ENCODE peak calls at places on chromosomes 16 and 17, in five cellular contexts. R is K562, H is choroid plexus epithelial cell, P is fibroblast of the aortic adventitia, I is AG04449. V is an unnamed sample.

GRCh38 chr17:78559749-78560368 is 17.3 kb downstream of the DNAH17 start:
- DNase-seq in P (no peak), H (no peak), I (no peak), R (peak), V (no peak)

GRCh38 chr17:16250635-16251034 is 33.6 kb downstream of the PIGL start:
- DNase-seq in R (no peak), I (peak), P (peak), H (peak), V (peak)

GRCh38 chr17:2563061-2563460 is 30.4 kb upstream of the PAFAH1B1 start:
- DNase-seq in P (no peak), R (no peak), I (no peak), H (no peak), V (no peak)

GRCh38 chr16:48524348-48525200 is 85.4 kb downstream of the N4BP1 start:
- DNase-seq in H (no peak), I (no peak), P (no peak), R (no peak), V (no peak)

GRCh38 chr16:725463-726187 is 618 bp downstream of the CCDC78 start:
- DNase-seq in R (no peak), H (no peak), I (no peak), P (no peak), V (no peak)

GRCh38 chr16:81509404-81509803 is 64.8 kb downstream of the CMIP start:
- DNase-seq in I (no peak), P (no peak), R (no peak), H (no peak), V (no peak)

GRCh38 chr17:44362964-44363612 is 565 bp downstream of the FAM171A2 start:
- DNase-seq in I (no peak), R (peak), H (no peak), P (no peak), V (no peak)

GRCh38 chr16:724188-725040 is 1.8 kb downstream of the CCDC78 start:
- DNase-seq in H (no peak), I (no peak), P (no peak), R (no peak), V (no peak)

GRCh38 chr17:75115545-75115944 is 5.8 kb downstream of the ARMC7 start:
- DNase-seq in P (no peak), H (no peak), I (no peak), R (no peak), V (no peak)

GRCh38 chr17:511001-511690 is 158.5 kb upstream of the RPH3AL start:
- DNase-seq in H (peak), P (peak), I (no peak), R (no peak), V (peak)

GRCh38 chr16:74462361-74462760 is 41.1 kb upstream of the CLEC18B start:
- DNase-seq in I (no peak), R (no peak), P (no peak), H (no peak), V (no peak)

GRCh38 chr16:58730724-58731370 is 3.3 kb downstream of the GOT2 start:
- DNase-seq in R (no peak), I (no peak), H (no peak), P (no peak), V (no peak)

GRCh38 chr16:58733671-58734458 is at the start of gene GOT2:
- DNase-seq in H (peak), P (peak), I (no peak), R (peak), V (peak)

GRCh38 chr16:58732545-58733247 is 1.4 kb downstream of the GOT2 start:
- DNase-seq in R (no peak), I (no peak), P (peak), H (peak), V (peak)

GRCh38 chr16:58733248-58733670 is 857 bp downstream of the GOT2 start:
- DNase-seq in P (peak), I (no peak), H (peak), R (no peak), V (peak)

GRCh38 chr16:58734459-58734787 is 307 bp upstream of the GOT2 start:
- DNase-seq in R (no peak), I (no peak), P (no peak), H (no peak), V (no peak)
- TF ChIP-seq CTCF in R (no peak), I (no peak), P (no peak), H (no peak), V (no peak)

DNA sequence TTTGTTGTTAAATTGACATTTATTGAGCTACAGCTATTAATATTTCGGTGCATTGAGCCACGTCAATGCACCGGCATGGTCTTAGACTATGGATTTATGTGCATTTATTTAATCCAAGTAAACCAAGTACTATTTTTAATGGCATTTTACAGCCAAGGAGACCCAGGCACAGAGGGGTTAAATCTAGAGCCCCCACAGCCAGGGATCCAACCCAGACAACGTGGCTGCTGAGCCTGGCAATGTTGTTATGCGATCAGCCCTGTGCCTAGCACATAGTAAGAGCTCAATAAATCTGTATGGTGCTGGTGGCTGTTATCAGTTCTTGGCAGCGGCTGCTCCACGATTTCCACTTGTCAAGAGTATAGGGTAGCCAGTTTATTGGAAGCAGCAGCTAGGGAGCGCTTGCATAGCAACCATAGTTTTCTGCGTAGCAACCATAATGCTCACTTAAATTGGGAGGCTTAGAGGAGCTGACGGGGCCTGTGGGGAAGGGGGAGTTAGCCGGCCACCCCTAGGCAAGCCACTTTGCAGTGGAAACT is 541 bp upstream of the RBBP6 start:
- DNase-seq in P (no peak), I (peak), H (no peak), R (no peak), V (no peak)
- TF ChIP-seq CTCF in P (peak), I (no peak), H (peak), R (peak), V (peak)

DNA sequence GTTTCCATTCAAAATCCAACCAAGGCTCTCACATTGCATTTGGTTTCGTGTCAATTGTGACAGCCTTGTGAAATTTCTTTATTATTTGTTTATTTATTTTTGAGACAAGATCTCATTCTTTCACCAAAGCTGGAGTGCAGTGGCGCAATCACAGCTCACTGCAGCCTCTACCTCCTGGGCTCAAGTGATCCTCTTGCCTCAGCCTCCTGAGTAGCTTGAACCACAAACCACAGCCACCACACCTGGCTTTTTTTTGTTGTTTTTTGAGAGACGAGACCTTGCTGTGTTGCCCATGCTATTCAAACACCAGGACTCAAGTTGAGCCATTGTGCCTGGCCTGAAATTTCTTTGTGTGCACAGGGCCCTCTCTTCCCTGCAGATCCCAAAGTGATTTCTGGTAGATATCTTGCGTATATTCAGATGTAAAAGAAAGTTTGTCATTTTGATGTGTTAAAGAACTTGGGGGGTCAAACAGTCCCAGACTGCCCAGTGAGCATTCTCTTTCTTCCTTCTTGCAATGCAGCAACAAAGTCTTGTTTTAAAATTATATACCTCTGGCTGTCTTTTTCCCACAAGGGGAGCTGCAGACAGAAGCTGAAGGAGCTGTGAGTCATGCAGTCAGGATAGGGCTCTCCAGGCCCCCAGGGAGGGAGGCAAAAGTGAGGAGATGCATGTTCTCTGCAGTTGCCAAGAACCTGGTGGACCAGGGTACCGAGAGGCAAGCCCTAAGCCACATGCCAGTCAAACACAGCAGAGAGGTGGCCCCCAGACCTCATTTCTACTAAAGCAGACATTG is 15.5 kb upstream of the USP22 start:
- DNase-seq in I (no peak), R (no peak), P (peak), H (peak), V (peak)
- TF ChIP-seq CTCF in I (peak), R (peak), P (peak), H (peak), V (peak)

GRCh38 chr17:38611070-38611786 is 5.5 kb upstream of the SRCIN1 start:
- DNase-seq in H (no peak), I (no peak), R (no peak), P (no peak), V (no peak)

GRCh38 chr17:38608648-38609047 is 2.9 kb upstream of the SRCIN1 start:
- DNase-seq in R (no peak), P (no peak), H (no peak), I (no peak), V (no peak)

GRCh38 chr17:38606646-38607611 is 1.2 kb upstream of the SRCIN1 start:
- DNase-seq in I (no peak), P (no peak), R (no peak), H (no peak), V (no peak)

GRCh38 chr17:38611872-38612376 is 6.2 kb upstream of the SRCIN1 start:
- DNase-seq in R (no peak), P (no peak), I (no peak), H (no peak), V (no peak)

DNA sequence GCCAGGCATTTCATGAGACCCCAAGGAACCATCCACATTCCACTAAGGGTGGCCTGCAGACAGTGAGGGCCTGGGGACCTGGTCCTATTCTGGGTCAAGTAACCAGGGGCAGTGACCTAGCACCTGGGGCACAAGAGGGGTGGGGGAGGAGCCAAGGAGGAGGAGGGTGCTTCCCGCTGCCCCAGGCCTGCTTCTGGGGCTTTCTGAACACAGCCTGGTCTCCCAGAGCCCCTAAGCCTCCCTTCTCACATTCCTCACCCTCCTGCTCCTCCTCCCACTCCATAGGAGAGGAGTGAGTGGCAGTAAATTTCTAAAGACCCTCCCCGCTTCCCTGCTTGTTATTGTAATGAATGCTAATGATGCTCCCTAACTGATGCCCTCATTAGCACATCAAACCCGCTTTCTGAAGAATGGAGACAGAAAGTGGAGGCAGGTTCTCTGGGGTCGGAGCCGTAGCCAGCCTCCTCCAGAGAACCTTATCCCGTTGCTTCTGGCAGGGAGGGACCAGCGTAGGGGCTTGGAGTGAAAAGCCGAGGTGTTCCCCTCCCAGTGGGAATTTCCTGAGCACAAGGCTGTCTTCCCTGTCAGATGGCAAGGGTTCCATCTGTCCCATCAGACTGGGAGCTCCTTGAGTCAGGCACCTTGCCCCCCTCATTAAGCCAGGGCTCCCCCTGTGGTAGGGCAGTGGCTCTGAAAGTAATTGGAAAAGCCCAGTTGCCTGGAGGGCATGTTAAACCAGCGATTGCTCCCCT is 3.7 kb upstream of the SRCIN1 start:
- DNase-seq in P (no peak), H (no peak), I (no peak), R (no peak), V (no peak)
- TF ChIP-seq CTCF in P (peak), H (peak), I (no peak), R (no peak), V (peak)

GRCh38 chr17:42744283-42744805 is 496 bp downstream of the EZH1 start:
- DNase-seq in R (no peak), I (no peak), P (peak), H (peak), V (peak)

GRCh38 chr17:42740699-42741098 is 4.1 kb downstream of the EZH1 start:
- DNase-seq in P (no peak), R (no peak), H (no peak), I (no peak), V (no peak)

GRCh38 chr17:42744806-42745617 is at the start of gene EZH1:
- DNase-seq in R (peak), H (peak), P (peak), I (peak), V (peak)

GRCh38 chr17:42748202-42748905 is 3.5 kb upstream of the EZH1 start:
- DNase-seq in H (no peak), R (no peak), I (no peak), P (no peak), V (no peak)

GRCh38 chr17:42743595-42744282 is 1.1 kb downstream of the EZH1 start:
- DNase-seq in P (no peak), R (no peak), H (no peak), I (no peak), V (peak)
- TF ChIP-seq CTCF in P (peak), R (no peak), H (peak), I (peak), V (peak)

V was measured in fibroblast of pulmonary artery.